ENCODE peak calls at places on chromosomes 16 and 17, in five cellular contexts. Z is prostate gland, N is esophagus muscularis mucosa, Y is stomach, H is GM23338. O is an unnamed sample. For H3K4me1, the result is how much of the 10 kb centered on the place peaks cover.

GRCh38 chr17:77571141-77571540 is 387.4 kb upstream of the TNRC6C start:
- DNase-seq in Y (no peak), H (peak), N (no peak), Z (no peak), O (no peak)

GRCh38 chr16:76345093-76345735 is 68.0 kb downstream of the CNTNAP4 start:
- DNase-seq in H (no peak), N (no peak), Y (no peak), Z (no peak), O (no peak)

GRCh38 chr16:9913604-9914330 is 268.5 kb downstream of the GRIN2A start:
- DNase-seq in Y (no peak), N (no peak), Z (no peak), H (no peak), O (no peak)

GRCh38 chr16:69633375-69633774 is 67.6 kb downstream of the NFAT5 start:
- DNase-seq in Y (no peak), H (no peak), N (no peak), Z (no peak), O (no peak)

GRCh38 chr17:28712037-28712704 is 483 bp upstream of the PROCA1 start:
- DNase-seq in H (peak), Z (no peak), N (no peak), Y (no peak), O (peak)

GRCh38 chr17:40726919-40727318 is 23.4 kb upstream of the KRT24 start:
- DNase-seq in H (peak), Y (no peak), N (no peak), Z (no peak), O (no peak)

GRCh38 chr16:4825196-4825595 is 21.9 kb downstream of the GLYR1 start:
- DNase-seq in Z (no peak), N (no peak), H (no peak), Y (no peak), O (no peak)

GRCh38 chr17:33668516-33668915 is 375.4 kb upstream of the ASIC2 start:
- DNase-seq in Z (no peak), H (no peak), N (no peak), Y (no peak), O (no peak)

GRCh38 chr17:30290696-30291570 is 811 bp downstream of the BLMH start:
- DNase-seq in Y (peak), N (no peak), H (peak), Z (peak), O (peak)

GRCh38 chr16:89700649-89701424 is 668 bp downstream of the SPATA2L start:
- DNase-seq in H (peak), Z (peak), Y (peak), N (no peak), O (peak)

GRCh38 chr16:9258423-9259051 is 167.1 kb downstream of the HAPSTR1 start:
- DNase-seq in Z (peak), N (no peak), H (peak), Y (no peak), O (no peak)

GRCh38 chr16:2019919-2020831 is 590 bp downstream of the NPW start:
- DNase-seq in N (no peak), Y (no peak), Z (no peak), H (peak), O (peak)

GRCh38 chr16:15811778-15812750 is 44.8 kb downstream of the MYH11 start:
- DNase-seq in Y (peak), N (no peak), H (peak), Z (peak), O (peak)

GRCh38 chr16:4888428-4889135 is 41.3 kb downstream of the UBN1 start:
- DNase-seq in Y (no peak), N (no peak), Z (peak), H (no peak), O (no peak)

GRCh38 chr17:62045109-62045508 is 20.0 kb downstream of the MED13 start:
- DNase-seq in H (no peak), N (no peak), Y (no peak), Z (no peak), O (no peak)

GRCh38 chr17:64250211-64250835 is 12.7 kb downstream of the TEX2 start:
- DNase-seq in Y (no peak), Z (peak), H (no peak), N (no peak), O (no peak)

GRCh38 chr16:19348578-19349315 is 63.2 kb downstream of the CLEC19A start:
- DNase-seq in Y (peak), N (no peak), H (peak), Z (no peak), O (no peak)

GRCh38 chr17:32495347-32496253 is 8.8 kb downstream of the CDK5R1 start:
- DNase-seq in N (no peak), H (no peak), Y (no peak), Z (no peak), O (peak)

GRCh38 chr16:86569843-86570447 is 3.3 kb downstream of the FOXC2 start:
- DNase-seq in Z (no peak), H (no peak), N (no peak), Y (no peak), O (no peak)

GRCh38 chr17:62671553-62671952 is 44.1 kb downstream of the MRC2 start:
- DNase-seq in N (no peak), H (no peak), Z (peak), Y (peak), O (no peak)

GRCh38 chr17:50198026-50198669 is 3.3 kb downstream of the COL1A1 start:
- DNase-seq in Z (peak), H (peak), Y (peak), N (no peak), O (no peak)

GRCh38 chr17:66995944-66996343 is 31.4 kb downstream of the CACNG4 start:
- DNase-seq in Z (no peak), H (no peak), Y (no peak), N (no peak), O (no peak)

GRCh38 chr17:48131216-48131824 is 23.8 kb downstream of the SNX11 start:
- DNase-seq in H (peak), N (no peak), Z (peak), Y (peak), O (no peak)

GRCh38 chr16:15704545-15704987 is 54.5 kb downstream of the NDE1 start:
- DNase-seq in Y (peak), H (peak), Z (peak), N (peak), O (peak)

GRCh38 chr16:58814348-58814801 is 80.3 kb upstream of the GOT2 start:
- DNase-seq in Z (peak), H (peak), Y (peak), N (no peak), O (peak)

GRCh38 chr17:2277430-2278170 is 26.0 kb downstream of the SMG6 start:
- DNase-seq in Z (no peak), N (no peak), Y (no peak), H (no peak), O (no peak)

DNA sequence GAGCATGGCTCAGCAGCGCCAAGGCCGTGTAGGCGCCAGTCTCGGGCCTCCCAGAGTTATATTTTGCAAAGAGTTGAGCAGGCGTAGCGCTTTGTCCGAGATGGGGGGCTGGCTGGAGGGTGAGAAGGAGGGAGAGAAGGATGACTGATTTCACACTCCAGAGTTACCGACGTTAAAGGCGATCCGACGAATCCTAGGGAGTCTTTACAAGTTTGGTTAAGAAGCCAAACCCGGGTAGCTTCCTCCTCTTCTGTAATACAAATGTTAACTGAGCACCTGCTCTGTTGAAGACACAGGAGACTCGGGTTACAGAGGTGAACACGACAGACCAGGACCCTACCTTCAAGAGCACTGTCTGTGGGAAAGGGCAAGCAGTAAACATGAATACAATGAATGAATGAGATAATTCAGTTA is 805 bp downstream of the POLR2A start:
- DNase-seq in Z (no peak), N (no peak), Y (no peak), H (peak), O (no peak)
- TF ChIP-seq CTCF in Z (no peak), N (peak), Y (no peak), H (no peak), O (no peak)

GRCh38 chr17:16083223-16083622 is 83.6 kb downstream of the TTC19 start:
- DNase-seq in Y (no peak), H (no peak), Z (no peak), N (no peak), O (no peak)

GRCh38 chr17:16086957-16087356 is 87.3 kb downstream of the TTC19 start:
- DNase-seq in Y (no peak), N (no peak), H (no peak), Z (no peak), O (no peak)

GRCh38 chr17:16080366-16080765 is 80.7 kb downstream of the TTC19 start:
- DNase-seq in N (no peak), Y (no peak), H (no peak), Z (no peak), O (no peak)

GRCh38 chr17:16085066-16085699 is 85.6 kb downstream of the TTC19 start:
- DNase-seq in Y (no peak), H (no peak), Z (no peak), N (no peak), O (no peak)

DNA sequence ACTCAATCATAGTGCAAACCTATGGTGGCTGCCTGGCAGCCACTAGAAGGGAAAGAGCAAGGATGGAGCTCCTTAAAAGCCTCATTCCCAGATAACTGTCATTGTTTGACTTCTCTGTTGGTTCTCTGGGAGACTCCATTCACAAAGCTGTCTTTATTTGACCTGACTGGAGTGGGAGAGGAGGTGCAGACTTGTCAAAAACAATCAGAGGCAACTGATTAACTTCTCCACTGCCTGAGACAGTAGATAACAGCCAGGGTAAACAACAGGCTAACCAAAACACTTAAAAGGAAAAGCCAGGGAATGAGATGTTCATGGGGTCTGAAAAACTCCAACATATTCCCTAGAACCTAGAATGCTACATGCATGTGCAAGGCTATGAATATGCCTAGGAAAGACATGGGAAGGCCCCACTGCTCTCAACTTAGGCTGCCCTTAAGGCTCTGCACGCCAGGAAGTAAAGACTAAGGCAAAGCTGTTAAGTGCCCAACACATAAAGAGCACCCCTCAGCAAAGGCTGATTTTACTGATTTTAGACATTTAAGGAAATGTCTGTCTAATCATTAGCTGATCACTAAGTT is 82.0 kb downstream of the TTC19 start:
- DNase-seq in Z (no peak), N (no peak), H (no peak), Y (no peak), O (no peak)
- TF ChIP-seq POLR2AphosphoS5 in Z (no peak), N (no peak), H (no peak), Y (no peak), O (no peak)

GRCh38 chr17:19654901-19655300 is 6.3 kb downstream of the ALDH3A2 start:
- DNase-seq in Z (no peak), N (peak), H (no peak), Y (no peak), O (no peak)

GRCh38 chr17:19654342-19654886 is 5.9 kb downstream of the ALDH3A2 start:
- DNase-seq in Y (no peak), Z (no peak), N (no peak), H (no peak), O (peak)

GRCh38 chr17:19657182-19657581 is 8.6 kb downstream of the ALDH3A2 start:
- DNase-seq in N (no peak), Y (no peak), Z (no peak), H (no peak), O (no peak)

GRCh38 chr17:19659366-19660177 is 11.0 kb downstream of the ALDH3A2 start:
- DNase-seq in Y (no peak), H (no peak), Z (peak), N (no peak), O (no peak)

DNA sequence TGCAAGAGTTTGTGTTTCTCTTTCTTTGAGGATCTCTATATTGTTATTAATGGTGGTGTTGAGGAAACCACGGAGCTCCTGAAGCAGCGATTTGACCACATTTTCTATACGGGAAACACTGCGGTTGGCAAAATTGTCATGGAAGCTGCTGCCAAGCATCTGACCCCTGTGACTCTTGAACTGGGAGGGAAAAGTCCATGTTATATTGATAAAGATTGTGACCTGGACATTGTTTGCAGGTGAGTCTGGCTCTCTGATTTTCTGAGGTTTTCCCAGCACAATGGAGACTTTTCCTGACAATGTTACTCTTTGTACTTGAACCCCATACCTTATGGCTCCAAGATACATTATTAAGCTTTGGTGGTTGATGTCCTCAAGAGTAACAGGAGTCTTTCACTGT is 7.8 kb downstream of the ALDH3A2 start:
- DNase-seq in H (no peak), Y (no peak), Z (no peak), N (no peak), O (no peak)
- H3K4me1 ChIP-seq in H (under half), Y (half or more), Z (under half), N (under half), O (under half)

GRCh38 chr17:80219777-80220708 is at the start of the genes SGSH and SLC26A11:
- DNase-seq in Y (peak), H (peak), N (peak), Z (peak), O (peak)
- TF ChIP-seq CTCF in Y (no peak), H (no peak), N (no peak), Z (no peak), O (no peak)

GRCh38 chr17:14670861-14671260 is 370.0 kb downstream of the HS3ST3B1 start:
- DNase-seq in N (no peak), Y (no peak), H (no peak), Z (no peak), O (no peak)

GRCh38 chr17:14672830-14673229 is 371.9 kb downstream of the HS3ST3B1 start:
- DNase-seq in N (peak), H (no peak), Z (no peak), Y (no peak), O (no peak)
- TF ChIP-seq POLR2AphosphoS5 in N (no peak), H (no peak), Z (no peak), Y (no peak), O (no peak)

DNA sequence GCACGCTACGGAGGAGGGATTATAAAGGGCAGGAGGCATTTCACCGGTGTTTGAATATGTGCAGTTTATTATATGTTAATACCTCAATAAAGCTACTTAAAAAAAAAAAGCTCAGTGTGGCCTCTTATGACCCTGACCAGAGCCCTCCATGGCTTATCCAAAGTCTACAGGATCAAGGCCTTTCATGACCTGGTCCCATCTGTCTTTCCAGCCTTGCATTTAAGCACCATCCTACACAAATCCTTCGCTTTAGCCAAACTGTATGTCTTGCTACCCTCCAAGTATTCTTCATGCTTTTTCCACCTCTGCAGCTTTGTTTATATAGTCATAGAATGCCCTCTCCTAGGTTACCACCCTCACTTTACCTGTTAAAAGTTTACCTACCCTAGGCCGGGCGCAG is 6.5 kb downstream of the MFSD6L start:
- DNase-seq in Z (no peak), N (peak), Y (no peak), H (no peak), O (no peak)
- H3K4me1 ChIP-seq in Z (under half), N (under half), Y (under half), H (under half), O (under half)

O was measured in spleen.